ENCODE peak calls at places on chromosomes 13 and 19, in nine cellular contexts. One of them, this sample, is unnamed.

GRCh38 chr13:114230117-114230516 is 4.6 kb upstream of the CDC16 start:
- DNase-seq in uterus: no peak
- DNase-seq in activated T-helper 2 cell treated with anti-CD3 and anti-CD28 coated beads, Interferon-gamma antibody, Interleukin-2, Interleukin-4, amounts not matched to agents 10 μg/mL and 5 μg/mL and 100 μg/mL, durations not matched to agents 14 hours and 24 hours and 36 hours: no peak
- DNase-seq in tibial artery: no peak
- DNase-seq in H1: no peak
- DNase-seq in body of pancreas: no peak
- DNase-seq in NCI-H1092 treated with DMSO at 0.1 percent for 48 hours: no peak
- DNase-seq in stimulated activated CD4-positive, alpha-beta T cell treated with anti-CD3 and anti-CD28 coated beads, Interleukin-15, amount 100 ng/mL, for 1 hour: no peak
- DNase-seq in G401: no peak
- DNase-seq in this sample: no peak

GRCh38 chr19:31727536-31727935 is 378.3 kb upstream of the TSHZ3 start:
- DNase-seq in uterus: no peak
- DNase-seq in activated T-helper 2 cell treated with anti-CD3 and anti-CD28 coated beads, Interferon-gamma antibody, Interleukin-2, Interleukin-4, amounts not matched to agents 10 μg/mL and 5 μg/mL and 100 μg/mL, durations not matched to agents 14 hours and 24 hours and 36 hours: no peak
- DNase-seq in tibial artery: no peak
- DNase-seq in H1: no peak
- DNase-seq in body of pancreas: no peak
- DNase-seq in NCI-H1092 treated with DMSO at 0.1 percent for 48 hours: no peak
- DNase-seq in stimulated activated CD4-positive, alpha-beta T cell treated with anti-CD3 and anti-CD28 coated beads, Interleukin-15, amount 100 ng/mL, for 1 hour: no peak
- DNase-seq in G401: no peak
- DNase-seq in this sample: no peak

GRCh38 chr13:106349080-106349841 is 186.2 kb downstream of the EFNB2 start:
- DNase-seq in uterus: no peak
- DNase-seq in activated T-helper 2 cell treated with anti-CD3 and anti-CD28 coated beads, Interferon-gamma antibody, Interleukin-2, Interleukin-4, amounts not matched to agents 10 μg/mL and 5 μg/mL and 100 μg/mL, durations not matched to agents 14 hours and 24 hours and 36 hours: no peak
- DNase-seq in tibial artery: peak
- DNase-seq in H1: peak
- DNase-seq in body of pancreas: no peak
- DNase-seq in NCI-H1092 treated with DMSO at 0.1 percent for 48 hours: peak
- DNase-seq in stimulated activated CD4-positive, alpha-beta T cell treated with anti-CD3 and anti-CD28 coated beads, Interleukin-15, amount 100 ng/mL, for 1 hour: no peak
- DNase-seq in G401: peak
- DNase-seq in this sample: no peak

GRCh38 chr13:74134226-74134776 is at the start of gene KLF12:
- DNase-seq in uterus: peak
- DNase-seq in activated T-helper 2 cell treated with anti-CD3 and anti-CD28 coated beads, Interferon-gamma antibody, Interleukin-2, Interleukin-4, amounts not matched to agents 10 μg/mL and 5 μg/mL and 100 μg/mL, durations not matched to agents 14 hours and 24 hours and 36 hours: peak
- DNase-seq in tibial artery: peak
- DNase-seq in H1: peak
- DNase-seq in body of pancreas: peak
- DNase-seq in NCI-H1092 treated with DMSO at 0.1 percent for 48 hours: peak
- DNase-seq in stimulated activated CD4-positive, alpha-beta T cell treated with anti-CD3 and anti-CD28 coated beads, Interleukin-15, amount 100 ng/mL, for 1 hour: peak
- DNase-seq in G401: peak
- DNase-seq in this sample: peak

GRCh38 chr19:35117017-35117570 is 1.5 kb downstream of the FXYD3 start:
- DNase-seq in uterus: no peak
- DNase-seq in activated T-helper 2 cell treated with anti-CD3 and anti-CD28 coated beads, Interferon-gamma antibody, Interleukin-2, Interleukin-4, amounts not matched to agents 10 μg/mL and 5 μg/mL and 100 μg/mL, durations not matched to agents 14 hours and 24 hours and 36 hours: no peak
- DNase-seq in tibial artery: no peak
- DNase-seq in H1: no peak
- DNase-seq in body of pancreas: no peak
- DNase-seq in NCI-H1092 treated with DMSO at 0.1 percent for 48 hours: no peak
- DNase-seq in stimulated activated CD4-positive, alpha-beta T cell treated with anti-CD3 and anti-CD28 coated beads, Interleukin-15, amount 100 ng/mL, for 1 hour: no peak
- DNase-seq in G401: peak
- DNase-seq in this sample: no peak

GRCh38 chr13:114229486-114229885 is 5.2 kb upstream of the CDC16 start:
- DNase-seq in uterus: no peak
- DNase-seq in activated T-helper 2 cell treated with anti-CD3 and anti-CD28 coated beads, Interferon-gamma antibody, Interleukin-2, Interleukin-4, amounts not matched to agents 10 μg/mL and 5 μg/mL and 100 μg/mL, durations not matched to agents 14 hours and 24 hours and 36 hours: no peak
- DNase-seq in tibial artery: no peak
- DNase-seq in H1: no peak
- DNase-seq in body of pancreas: no peak
- DNase-seq in NCI-H1092 treated with DMSO at 0.1 percent for 48 hours: no peak
- DNase-seq in stimulated activated CD4-positive, alpha-beta T cell treated with anti-CD3 and anti-CD28 coated beads, Interleukin-15, amount 100 ng/mL, for 1 hour: no peak
- DNase-seq in G401: no peak
- DNase-seq in this sample: no peak

GRCh38 chr19:32651729-32652140 is 23.2 kb downstream of the ANKRD27 start:
- DNase-seq in uterus: no peak
- DNase-seq in activated T-helper 2 cell treated with anti-CD3 and anti-CD28 coated beads, Interferon-gamma antibody, Interleukin-2, Interleukin-4, amounts not matched to agents 10 μg/mL and 5 μg/mL and 100 μg/mL, durations not matched to agents 14 hours and 24 hours and 36 hours: no peak
- DNase-seq in tibial artery: no peak
- DNase-seq in H1: peak
- DNase-seq in body of pancreas: no peak
- DNase-seq in NCI-H1092 treated with DMSO at 0.1 percent for 48 hours: no peak
- DNase-seq in stimulated activated CD4-positive, alpha-beta T cell treated with anti-CD3 and anti-CD28 coated beads, Interleukin-15, amount 100 ng/mL, for 1 hour: no peak
- DNase-seq in G401: peak
- DNase-seq in this sample: peak

GRCh38 chr13:50255639-50256038 is 240.4 kb downstream of the KCNRG start:
- DNase-seq in uterus: no peak
- DNase-seq in activated T-helper 2 cell treated with anti-CD3 and anti-CD28 coated beads, Interferon-gamma antibody, Interleukin-2, Interleukin-4, amounts not matched to agents 10 μg/mL and 5 μg/mL and 100 μg/mL, durations not matched to agents 14 hours and 24 hours and 36 hours: no peak
- DNase-seq in tibial artery: no peak
- DNase-seq in H1: no peak
- DNase-seq in body of pancreas: no peak
- DNase-seq in NCI-H1092 treated with DMSO at 0.1 percent for 48 hours: no peak
- DNase-seq in stimulated activated CD4-positive, alpha-beta T cell treated with anti-CD3 and anti-CD28 coated beads, Interleukin-15, amount 100 ng/mL, for 1 hour: no peak
- DNase-seq in G401: no peak
- DNase-seq in this sample: no peak

GRCh38 chr13:53272873-53273272 is 244.3 kb downstream of the OLFM4 start:
- DNase-seq in uterus: no peak
- DNase-seq in activated T-helper 2 cell treated with anti-CD3 and anti-CD28 coated beads, Interferon-gamma antibody, Interleukin-2, Interleukin-4, amounts not matched to agents 10 μg/mL and 5 μg/mL and 100 μg/mL, durations not matched to agents 14 hours and 24 hours and 36 hours: no peak
- DNase-seq in tibial artery: no peak
- DNase-seq in H1: no peak
- DNase-seq in body of pancreas: no peak
- DNase-seq in NCI-H1092 treated with DMSO at 0.1 percent for 48 hours: no peak
- DNase-seq in stimulated activated CD4-positive, alpha-beta T cell treated with anti-CD3 and anti-CD28 coated beads, Interleukin-15, amount 100 ng/mL, for 1 hour: no peak
- DNase-seq in G401: no peak
- DNase-seq in this sample: no peak

GRCh38 chr13:99376132-99376531 is 68.9 kb upstream of the GPR183 start:
- DNase-seq in uterus: no peak
- DNase-seq in activated T-helper 2 cell treated with anti-CD3 and anti-CD28 coated beads, Interferon-gamma antibody, Interleukin-2, Interleukin-4, amounts not matched to agents 10 μg/mL and 5 μg/mL and 100 μg/mL, durations not matched to agents 14 hours and 24 hours and 36 hours: no peak
- DNase-seq in tibial artery: peak
- DNase-seq in H1: peak
- DNase-seq in body of pancreas: peak
- DNase-seq in NCI-H1092 treated with DMSO at 0.1 percent for 48 hours: no peak
- DNase-seq in stimulated activated CD4-positive, alpha-beta T cell treated with anti-CD3 and anti-CD28 coated beads, Interleukin-15, amount 100 ng/mL, for 1 hour: no peak
- DNase-seq in G401: no peak
- DNase-seq in this sample: peak

GRCh38 chr13:21341637-21342422 is 117.3 kb downstream of the ZDHHC20 start:
- DNase-seq in uterus: no peak
- DNase-seq in activated T-helper 2 cell treated with anti-CD3 and anti-CD28 coated beads, Interferon-gamma antibody, Interleukin-2, Interleukin-4, amounts not matched to agents 10 μg/mL and 5 μg/mL and 100 μg/mL, durations not matched to agents 14 hours and 24 hours and 36 hours: no peak
- DNase-seq in tibial artery: no peak
- DNase-seq in H1: no peak
- DNase-seq in body of pancreas: no peak
- DNase-seq in NCI-H1092 treated with DMSO at 0.1 percent for 48 hours: no peak
- DNase-seq in stimulated activated CD4-positive, alpha-beta T cell treated with anti-CD3 and anti-CD28 coated beads, Interleukin-15, amount 100 ng/mL, for 1 hour: no peak
- DNase-seq in G401: no peak
- DNase-seq in this sample: no peak

GRCh38 chr13:108618233-108618632 is 11.2 kb upstream of the MYO16 start:
- DNase-seq in uterus: no peak
- DNase-seq in activated T-helper 2 cell treated with anti-CD3 and anti-CD28 coated beads, Interferon-gamma antibody, Interleukin-2, Interleukin-4, amounts not matched to agents 10 μg/mL and 5 μg/mL and 100 μg/mL, durations not matched to agents 14 hours and 24 hours and 36 hours: no peak
- DNase-seq in tibial artery: no peak
- DNase-seq in H1: no peak
- DNase-seq in body of pancreas: no peak
- DNase-seq in NCI-H1092 treated with DMSO at 0.1 percent for 48 hours: no peak
- DNase-seq in stimulated activated CD4-positive, alpha-beta T cell treated with anti-CD3 and anti-CD28 coated beads, Interleukin-15, amount 100 ng/mL, for 1 hour: no peak
- DNase-seq in G401: no peak
- DNase-seq in this sample: no peak

GRCh38 chr13:19586904-19587634 is 25.7 kb upstream of the TPTE2 start:
- DNase-seq in uterus: no peak
- DNase-seq in activated T-helper 2 cell treated with anti-CD3 and anti-CD28 coated beads, Interferon-gamma antibody, Interleukin-2, Interleukin-4, amounts not matched to agents 10 μg/mL and 5 μg/mL and 100 μg/mL, durations not matched to agents 14 hours and 24 hours and 36 hours: peak
- DNase-seq in tibial artery: no peak
- DNase-seq in H1: no peak
- DNase-seq in body of pancreas: peak
- DNase-seq in NCI-H1092 treated with DMSO at 0.1 percent for 48 hours: no peak
- DNase-seq in stimulated activated CD4-positive, alpha-beta T cell treated with anti-CD3 and anti-CD28 coated beads, Interleukin-15, amount 100 ng/mL, for 1 hour: peak
- DNase-seq in G401: no peak
- DNase-seq in this sample: no peak

GRCh38 chr19:36169084-36169760 is 17.0 kb upstream of the COX7A1 start:
- DNase-seq in uterus: peak
- DNase-seq in activated T-helper 2 cell treated with anti-CD3 and anti-CD28 coated beads, Interferon-gamma antibody, Interleukin-2, Interleukin-4, amounts not matched to agents 10 μg/mL and 5 μg/mL and 100 μg/mL, durations not matched to agents 14 hours and 24 hours and 36 hours: no peak
- DNase-seq in tibial artery: peak
- DNase-seq in H1: no peak
- DNase-seq in body of pancreas: peak
- DNase-seq in NCI-H1092 treated with DMSO at 0.1 percent for 48 hours: peak
- DNase-seq in stimulated activated CD4-positive, alpha-beta T cell treated with anti-CD3 and anti-CD28 coated beads, Interleukin-15, amount 100 ng/mL, for 1 hour: no peak
- DNase-seq in G401: no peak
- DNase-seq in this sample: no peak

GRCh38 chr19:54668353-54668752 is 5.6 kb downstream of the LILRB4 start:
- DNase-seq in uterus: no peak
- DNase-seq in activated T-helper 2 cell treated with anti-CD3 and anti-CD28 coated beads, Interferon-gamma antibody, Interleukin-2, Interleukin-4, amounts not matched to agents 10 μg/mL and 5 μg/mL and 100 μg/mL, durations not matched to agents 14 hours and 24 hours and 36 hours: no peak
- DNase-seq in tibial artery: no peak
- DNase-seq in H1: no peak
- DNase-seq in body of pancreas: no peak
- DNase-seq in NCI-H1092 treated with DMSO at 0.1 percent for 48 hours: no peak
- DNase-seq in stimulated activated CD4-positive, alpha-beta T cell treated with anti-CD3 and anti-CD28 coated beads, Interleukin-15, amount 100 ng/mL, for 1 hour: no peak
- DNase-seq in G401: no peak
- DNase-seq in this sample: no peak

GRCh38 chr19:41111296-41111695 is 2.9 kb upstream of the CYP2F1 start:
- DNase-seq in uterus: no peak
- DNase-seq in activated T-helper 2 cell treated with anti-CD3 and anti-CD28 coated beads, Interferon-gamma antibody, Interleukin-2, Interleukin-4, amounts not matched to agents 10 μg/mL and 5 μg/mL and 100 μg/mL, durations not matched to agents 14 hours and 24 hours and 36 hours: no peak
- DNase-seq in tibial artery: no peak
- DNase-seq in H1: no peak
- DNase-seq in body of pancreas: no peak
- DNase-seq in NCI-H1092 treated with DMSO at 0.1 percent for 48 hours: no peak
- DNase-seq in stimulated activated CD4-positive, alpha-beta T cell treated with anti-CD3 and anti-CD28 coated beads, Interleukin-15, amount 100 ng/mL, for 1 hour: no peak
- DNase-seq in G401: no peak
- DNase-seq in this sample: no peak

GRCh38 chr13:51729853-51730553 is 74.0 kb downstream of the DHRS12 start:
- DNase-seq in uterus: peak
- DNase-seq in activated T-helper 2 cell treated with anti-CD3 and anti-CD28 coated beads, Interferon-gamma antibody, Interleukin-2, Interleukin-4, amounts not matched to agents 10 μg/mL and 5 μg/mL and 100 μg/mL, durations not matched to agents 14 hours and 24 hours and 36 hours: peak
- DNase-seq in tibial artery: peak
- DNase-seq in H1: no peak
- DNase-seq in body of pancreas: peak
- DNase-seq in NCI-H1092 treated with DMSO at 0.1 percent for 48 hours: no peak
- DNase-seq in stimulated activated CD4-positive, alpha-beta T cell treated with anti-CD3 and anti-CD28 coated beads, Interleukin-15, amount 100 ng/mL, for 1 hour: peak
- DNase-seq in G401: no peak
- DNase-seq in this sample: peak

GRCh38 chr13:34647379-34647778 is 294.7 kb upstream of the NBEA start:
- DNase-seq in uterus: no peak
- DNase-seq in activated T-helper 2 cell treated with anti-CD3 and anti-CD28 coated beads, Interferon-gamma antibody, Interleukin-2, Interleukin-4, amounts not matched to agents 10 μg/mL and 5 μg/mL and 100 μg/mL, durations not matched to agents 14 hours and 24 hours and 36 hours: no peak
- DNase-seq in tibial artery: no peak
- DNase-seq in H1: no peak
- DNase-seq in body of pancreas: no peak
- DNase-seq in NCI-H1092 treated with DMSO at 0.1 percent for 48 hours: no peak
- DNase-seq in stimulated activated CD4-positive, alpha-beta T cell treated with anti-CD3 and anti-CD28 coated beads, Interleukin-15, amount 100 ng/mL, for 1 hour: no peak
- DNase-seq in G401: no peak
- DNase-seq in this sample: no peak

GRCh38 chr13:71240906-71241305 is 626.1 kb downstream of the DACH1 start:
- DNase-seq in uterus: no peak
- DNase-seq in activated T-helper 2 cell treated with anti-CD3 and anti-CD28 coated beads, Interferon-gamma antibody, Interleukin-2, Interleukin-4, amounts not matched to agents 10 μg/mL and 5 μg/mL and 100 μg/mL, durations not matched to agents 14 hours and 24 hours and 36 hours: no peak
- DNase-seq in tibial artery: no peak
- DNase-seq in H1: no peak
- DNase-seq in body of pancreas: no peak
- DNase-seq in NCI-H1092 treated with DMSO at 0.1 percent for 48 hours: peak
- DNase-seq in stimulated activated CD4-positive, alpha-beta T cell treated with anti-CD3 and anti-CD28 coated beads, Interleukin-15, amount 100 ng/mL, for 1 hour: no peak
- DNase-seq in G401: no peak
- DNase-seq in this sample: no peak

GRCh38 chr19:55472463-55472862 is 4.0 kb upstream of the ZNF628 start:
- DNase-seq in uterus: no peak
- DNase-seq in activated T-helper 2 cell treated with anti-CD3 and anti-CD28 coated beads, Interferon-gamma antibody, Interleukin-2, Interleukin-4, amounts not matched to agents 10 μg/mL and 5 μg/mL and 100 μg/mL, durations not matched to agents 14 hours and 24 hours and 36 hours: no peak
- DNase-seq in tibial artery: no peak
- DNase-seq in H1: no peak
- DNase-seq in body of pancreas: no peak
- DNase-seq in NCI-H1092 treated with DMSO at 0.1 percent for 48 hours: no peak
- DNase-seq in stimulated activated CD4-positive, alpha-beta T cell treated with anti-CD3 and anti-CD28 coated beads, Interleukin-15, amount 100 ng/mL, for 1 hour: no peak
- DNase-seq in G401: no peak
- DNase-seq in this sample: no peak

GRCh38 chr19:23305555-23305954 is 55.4 kb upstream of the ZNF724 start:
- DNase-seq in uterus: no peak
- DNase-seq in activated T-helper 2 cell treated with anti-CD3 and anti-CD28 coated beads, Interferon-gamma antibody, Interleukin-2, Interleukin-4, amounts not matched to agents 10 μg/mL and 5 μg/mL and 100 μg/mL, durations not matched to agents 14 hours and 24 hours and 36 hours: no peak
- DNase-seq in tibial artery: no peak
- DNase-seq in H1: no peak
- DNase-seq in body of pancreas: no peak
- DNase-seq in NCI-H1092 treated with DMSO at 0.1 percent for 48 hours: no peak
- DNase-seq in stimulated activated CD4-positive, alpha-beta T cell treated with anti-CD3 and anti-CD28 coated beads, Interleukin-15, amount 100 ng/mL, for 1 hour: no peak
- DNase-seq in G401: no peak
- DNase-seq in this sample: no peak

This sample was measured in sigmoid colon.